ENCODE peak calls at places on chromosomes 11 and 22, in eight cellular contexts. H is transverse colon, A is GM12891, S is HepG2, D is prostate gland, N is esophagus muscularis mucosa, I is K562, R is GM12892. Z is an unnamed sample.

GRCh38 chr11:63843042-63843441 is 4.1 kb downstream of the MARK2 start:
- DNase-seq in H (no peak), A (no peak), S (no peak), D (peak), N (no peak), I (no peak), R (no peak), Z (no peak)

GRCh38 chr11:116641561-116642045 is 131.2 kb downstream of the BUD13 start:
- DNase-seq in H (peak), A (peak), S (no peak), D (peak), N (peak), I (peak), R (peak), Z (no peak)

GRCh38 chr22:20302438-20303228 is 17.2 kb downstream of the DGCR6L start:
- DNase-seq in H (no peak), A (no peak), S (no peak), D (no peak), N (no peak), I (no peak), R (no peak), Z (no peak)

GRCh38 chr11:72771507-72771906 is 19.3 kb upstream of the ARAP1 start:
- DNase-seq in H (no peak), A (no peak), S (no peak), D (no peak), N (no peak), I (peak), R (no peak), Z (no peak)

GRCh38 chr11:36453678-36454077 is 56.4 kb downstream of the TRAF6 start:
- DNase-seq in H (no peak), A (no peak), S (no peak), D (no peak), N (no peak), I (no peak), R (no peak), Z (no peak)

GRCh38 chr11:28621648-28622215 is 513.5 kb downstream of the METTL15 start:
- DNase-seq in H (no peak), A (no peak), S (no peak), D (no peak), N (no peak), I (no peak), R (no peak), Z (no peak)

GRCh38 chr22:37880668-37881440 is 25.2 kb upstream of the MICALL1 start:
- DNase-seq in H (no peak), A (no peak), S (no peak), D (no peak), N (no peak), I (no peak), R (no peak), Z (no peak)

GRCh38 chr11:13462311-13462927 is 603 bp downstream of the BTBD10 start:
- DNase-seq in H (peak), A (no peak), S (peak), D (peak), N (no peak), I (peak), R (no peak), Z (no peak)

GRCh38 chr22:27790396-27791216 is 10.9 kb downstream of the MN1 start:
- DNase-seq in H (no peak), A (no peak), S (no peak), D (no peak), N (no peak), I (no peak), R (no peak), Z (no peak)

GRCh38 chr11:72735495-72736027 is 16.6 kb downstream of the ARAP1 start:
- DNase-seq in H (no peak), A (no peak), S (peak), D (no peak), N (no peak), I (peak), R (no peak), Z (peak)

GRCh38 chr11:71180694-71181466 is 71.5 kb downstream of the SHANK2 start:
- DNase-seq in H (no peak), A (no peak), S (no peak), D (no peak), N (no peak), I (no peak), R (no peak), Z (peak)

GRCh38 chr11:46640034-46640788 is 22.9 kb downstream of the ATG13 start:
- DNase-seq in H (no peak), A (no peak), S (no peak), D (no peak), N (no peak), I (no peak), R (no peak), Z (no peak)

GRCh38 chr11:74720596-74721478 is 10.4 kb downstream of the CHRDL2 start:
- DNase-seq in H (peak), A (no peak), S (no peak), D (no peak), N (peak), I (no peak), R (no peak), Z (peak)

GRCh38 chr22:37664249-37665101 is 6.0 kb downstream of the PDXP start:
- DNase-seq in H (peak), A (no peak), S (peak), D (no peak), N (no peak), I (peak), R (no peak), Z (no peak)

GRCh38 chr11:94731921-94732601 is 36.1 kb upstream of the AMOTL1 start:
- DNase-seq in H (no peak), A (no peak), S (no peak), D (no peak), N (peak), I (peak), R (no peak), Z (no peak)

GRCh38 chr22:34068011-34068410 is 147.7 kb upstream of the LARGE1 start:
- DNase-seq in H (no peak), A (no peak), S (no peak), D (no peak), N (no peak), I (no peak), R (no peak), Z (no peak)

GRCh38 chr22:46149493-46149997 is 781 bp upstream of the PPARA start:
- DNase-seq in H (peak), A (no peak), S (no peak), D (peak), N (no peak), I (no peak), R (no peak), Z (peak)
- TF ChIP-seq POLR2A in H (no peak), A (no peak), S (no peak), D (no peak), N (no peak), I (no peak), R (no peak), Z (no peak)

DNA sequence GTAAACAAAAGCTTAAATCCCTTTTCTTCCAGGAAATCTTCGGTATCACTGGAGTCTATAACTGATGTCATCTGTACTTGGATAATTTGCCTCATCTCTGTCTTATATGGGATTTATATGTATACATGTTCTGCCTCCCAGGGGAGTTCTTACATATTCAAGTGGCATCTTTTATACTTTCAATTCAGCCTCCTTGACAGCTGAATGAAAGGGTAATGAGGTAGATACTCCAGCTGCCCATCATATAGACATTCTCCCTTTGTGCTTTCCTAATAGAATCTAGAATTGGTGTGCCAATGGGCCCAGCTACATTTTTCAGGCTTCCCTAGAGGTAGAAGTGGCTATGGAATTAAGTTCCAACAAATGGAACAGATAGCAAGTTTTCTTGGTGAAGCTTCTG is 223.8 kb downstream of the LRRC4C start:
- DNase-seq in H (no peak), A (no peak), S (no peak), D (no peak), N (no peak), I (no peak), R (no peak), Z (no peak)
- TF ChIP-seq POLR2AphosphoS5 in H (no peak), A (no peak), S (no peak), D (no peak), N (no peak), I (no peak), R (no peak), Z (no peak)

DNA sequence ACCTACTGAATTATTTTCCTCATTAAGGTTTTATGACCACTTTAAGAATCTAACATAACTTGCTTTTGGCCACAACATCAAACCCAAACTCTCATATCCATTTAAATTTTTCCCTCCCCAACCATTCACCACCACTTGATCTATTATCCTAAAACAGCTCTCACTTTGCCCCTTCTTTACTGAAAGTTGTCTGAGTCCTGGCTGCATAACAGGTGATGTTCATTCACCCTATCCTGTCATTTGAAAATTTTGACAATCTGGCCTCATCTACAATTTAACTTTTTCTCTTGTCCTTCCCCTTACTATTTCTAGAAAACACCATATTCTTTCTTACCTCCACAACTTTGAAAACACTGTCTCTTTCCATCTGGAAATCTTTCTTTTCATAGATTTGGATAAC is 89.3 kb downstream of the BDNF start:
- DNase-seq in H (no peak), A (no peak), S (no peak), D (no peak), N (no peak), I (no peak), R (no peak), Z (no peak)
- TF ChIP-seq POLR2A in H (no peak), A (no peak), S (no peak), D (no peak), N (no peak), I (no peak), R (no peak), Z (no peak)

GRCh38 chr22:24183321-24184031 is 2.2 kb downstream of the SUSD2 start:
- DNase-seq in H (no peak), A (no peak), S (no peak), D (no peak), N (no peak), I (no peak), R (no peak), Z (peak)

GRCh38 chr22:24184057-24184798 is 2.9 kb downstream of the SUSD2 start:
- DNase-seq in H (no peak), A (no peak), S (no peak), D (no peak), N (no peak), I (no peak), R (no peak), Z (peak)

GRCh38 chr22:24180316-24181087 is 785 bp upstream of the SUSD2 start:
- DNase-seq in H (no peak), A (no peak), S (no peak), D (no peak), N (no peak), I (no peak), R (no peak), Z (peak)

GRCh38 chr22:24181088-24181995 is at the start of gene SUSD2:
- DNase-seq in H (peak), A (no peak), S (peak), D (no peak), N (no peak), I (peak), R (no peak), Z (peak)

DNA sequence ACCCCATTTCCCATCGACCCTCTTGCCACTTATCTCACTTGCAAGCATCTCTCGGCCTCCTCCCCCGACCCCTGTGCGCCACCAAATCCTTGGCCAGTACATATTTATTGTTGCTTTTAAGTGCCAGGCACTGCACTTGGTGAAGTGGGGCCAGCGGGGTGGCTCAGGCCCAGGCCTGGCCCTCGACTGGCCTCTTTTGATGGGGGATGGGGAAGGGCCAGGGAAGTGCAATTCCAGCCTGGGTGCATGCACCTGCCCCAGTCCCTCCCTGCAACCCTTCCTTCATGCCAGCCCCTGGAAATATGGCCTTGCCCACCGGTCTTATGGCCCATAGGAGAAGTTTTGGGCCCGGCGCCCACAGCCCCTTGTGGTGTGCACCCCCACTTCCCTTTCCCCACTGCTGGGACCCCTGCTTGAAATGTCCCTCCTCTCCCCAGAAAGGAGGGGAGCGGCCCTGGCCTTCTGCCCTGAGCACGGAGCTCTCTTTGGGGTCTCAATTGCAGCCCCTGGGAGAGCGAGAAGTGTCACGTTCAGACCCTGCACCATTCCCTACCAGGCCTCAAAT is 791 bp downstream of the SUSD2 start:
- DNase-seq in H (no peak), A (no peak), S (no peak), D (no peak), N (no peak), I (no peak), R (no peak), Z (peak)
- TF ChIP-seq POLR2AphosphoS5 in H (no peak), A (no peak), S (no peak), D (no peak), N (no peak), I (no peak), R (no peak), Z (no peak)

DNA sequence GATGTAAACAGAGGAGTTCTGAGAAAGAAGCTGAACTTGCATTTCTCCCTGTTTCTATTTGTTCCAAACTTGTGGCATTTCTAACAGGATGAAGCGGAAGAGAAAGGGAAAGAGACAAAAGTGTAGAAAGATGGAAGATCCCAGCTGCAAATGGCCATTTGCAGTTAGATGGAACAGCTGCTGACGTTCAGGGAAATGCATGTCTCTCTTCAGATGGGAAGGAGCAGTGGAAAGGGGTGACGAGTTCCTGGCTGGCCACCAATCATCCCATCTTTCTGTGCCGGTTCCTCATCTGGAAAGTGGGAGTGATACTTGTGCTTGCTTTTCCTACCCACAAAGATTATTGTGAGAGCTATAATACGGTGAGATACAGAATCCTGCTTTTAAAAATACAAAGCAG is 1.3 kb upstream of the TIMP3 start:
- DNase-seq in H (no peak), A (no peak), S (no peak), D (no peak), N (no peak), I (no peak), R (no peak), Z (no peak)
- TF ChIP-seq POLR2A in H (no peak), A (no peak), S (no peak), D (no peak), N (no peak), I (no peak), R (no peak), Z (no peak)

GRCh38 chr11:35365961-35366360 is 53.4 kb downstream of the SLC1A2 start:
- DNase-seq in H (no peak), A (no peak), S (no peak), D (no peak), N (no peak), I (no peak), R (no peak), Z (no peak)

GRCh38 chr11:35366798-35367197 is 52.6 kb downstream of the SLC1A2 start:
- DNase-seq in H (no peak), A (no peak), S (no peak), D (no peak), N (no peak), I (no peak), R (no peak), Z (no peak)

GRCh38 chr11:35364101-35364780 is 55.1 kb downstream of the SLC1A2 start:
- DNase-seq in H (peak), A (no peak), S (no peak), D (peak), N (peak), I (no peak), R (no peak), Z (no peak)

GRCh38 chr11:35365395-35365794 is 54.0 kb downstream of the SLC1A2 start:
- DNase-seq in H (no peak), A (no peak), S (no peak), D (no peak), N (no peak), I (no peak), R (no peak), Z (no peak)

GRCh38 chr11:35367491-35367890 is 51.9 kb downstream of the SLC1A2 start:
- DNase-seq in H (no peak), A (no peak), S (no peak), D (no peak), N (no peak), I (no peak), R (no peak), Z (no peak)
- TF ChIP-seq POLR2AphosphoS5 in H (no peak), A (no peak), S (no peak), D (no peak), N (peak), I (no peak), R (no peak), Z (no peak)

GRCh38 chr11:130314749-130315285 is at the start of gene ZBTB44:
- DNase-seq in H (peak), A (peak), S (peak), D (peak), N (peak), I (no peak), R (peak), Z (peak)
- TF ChIP-seq POLR2A in H (peak), A (peak), S (peak), D (peak), N (no peak), I (peak), R (no peak), Z (no peak)

GRCh38 chr11:30992513-30992849 is 377.1 kb downstream of the DCDC1 start:
- DNase-seq in H (no peak), A (no peak), S (peak), D (no peak), N (no peak), I (no peak), R (no peak), Z (no peak)
- TF ChIP-seq POLR2AphosphoS5 in H (no peak), A (no peak), S (no peak), D (no peak), N (no peak), I (no peak), R (no peak), Z (no peak)

DNA sequence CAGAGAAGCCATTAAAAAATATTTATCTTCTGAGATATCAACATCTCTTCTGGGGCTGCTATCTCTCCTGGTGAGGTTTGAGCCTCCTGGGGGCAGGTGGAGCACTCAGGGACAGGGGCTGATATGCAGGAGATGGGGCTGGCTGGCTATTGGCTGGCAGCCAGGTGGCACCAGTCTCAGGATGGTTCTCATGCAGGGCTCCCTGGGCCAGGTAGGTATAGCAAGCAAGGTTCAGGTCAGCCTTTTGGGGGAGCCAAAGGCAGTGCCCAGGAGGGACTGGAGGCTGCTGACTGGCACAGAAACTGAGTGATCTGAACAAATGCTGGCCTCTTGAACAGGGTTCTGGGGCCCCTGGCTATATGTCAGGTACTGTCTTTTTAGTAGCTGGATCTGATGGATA is 29.7 kb upstream of the EMSY start:
- DNase-seq in H (no peak), A (no peak), S (no peak), D (no peak), N (no peak), I (no peak), R (no peak), Z (no peak)
- TF ChIP-seq POLR2A in H (no peak), A (no peak), S (no peak), D (no peak), N (no peak), I (no peak), R (no peak), Z (no peak)

GRCh38 chr11:68459886-68460740 is 439 bp upstream of the PPP6R3 start:
- DNase-seq in H (peak), A (peak), S (peak), D (peak), N (peak), I (peak), R (peak), Z (peak)
- TF ChIP-seq POLR2AphosphoS5 in H (no peak), A (no peak), S (peak), D (peak), N (no peak), I (no peak), R (no peak), Z (peak)

Z was measured in spleen.